ENCODE peak calls at places on chromosomes 7 and 10, in four cellular contexts. K, I, F and W are unnamed samples.

GRCh38 chr10:83371696-83372490 is 767.4 kb upstream of the GHITM start:
- DNase-seq in K (no peak), I (no peak), F (no peak), W (no peak)

GRCh38 chr10:129877773-129878371 is 86.2 kb downstream of the EBF3 start:
- DNase-seq in K (peak), I (no peak), F (peak), W (no peak)

GRCh38 chr7:92916751-92917369 is 80.5 kb upstream of the CDK6 start:
- DNase-seq in K (peak), I (peak), F (peak), W (no peak)

GRCh38 chr10:78910886-78911285 is 157.9 kb upstream of the ZMIZ1 start:
- DNase-seq in K (no peak), I (no peak), F (no peak), W (no peak)

GRCh38 chr7:45686441-45687184 is 112.4 kb downstream of the ADCY1 start:
- DNase-seq in K (no peak), I (no peak), F (no peak), W (no peak)

GRCh38 chr10:130729876-130730275 is 581.6 kb downstream of the TCERG1L start:
- DNase-seq in K (no peak), I (no peak), F (no peak), W (no peak)

GRCh38 chr7:153193144-153193595 is 433.6 kb downstream of the ACTR3B start:
- DNase-seq in K (peak), I (no peak), F (no peak), W (no peak)

GRCh38 chr10:93435621-93436385 is 46.3 kb downstream of the MYOF start:
- DNase-seq in K (no peak), I (no peak), F (peak), W (no peak)

GRCh38 chr10:23047201-23048050 is 48.0 kb upstream of the MSRB2 start:
- DNase-seq in K (no peak), I (no peak), F (peak), W (no peak)

GRCh38 chr7:136685506-136685905 is 182.9 kb upstream of the CHRM2 start:
- DNase-seq in K (no peak), I (no peak), F (no peak), W (no peak)

GRCh38 chr10:127850944-127851343 is 41.8 kb downstream of the CLRN3 start:
- DNase-seq in K (no peak), I (no peak), F (no peak), W (no peak)

GRCh38 chr10:127852456-127852855 is 40.3 kb downstream of the CLRN3 start:
- DNase-seq in K (no peak), I (no peak), F (no peak), W (no peak)

GRCh38 chr10:127853868-127854768 is 38.6 kb downstream of the CLRN3 start:
- DNase-seq in K (peak), I (peak), F (peak), W (peak)

GRCh38 chr10:127849896-127850295 is 42.8 kb downstream of the CLRN3 start:
- DNase-seq in K (no peak), I (no peak), F (no peak), W (no peak)

DNA sequence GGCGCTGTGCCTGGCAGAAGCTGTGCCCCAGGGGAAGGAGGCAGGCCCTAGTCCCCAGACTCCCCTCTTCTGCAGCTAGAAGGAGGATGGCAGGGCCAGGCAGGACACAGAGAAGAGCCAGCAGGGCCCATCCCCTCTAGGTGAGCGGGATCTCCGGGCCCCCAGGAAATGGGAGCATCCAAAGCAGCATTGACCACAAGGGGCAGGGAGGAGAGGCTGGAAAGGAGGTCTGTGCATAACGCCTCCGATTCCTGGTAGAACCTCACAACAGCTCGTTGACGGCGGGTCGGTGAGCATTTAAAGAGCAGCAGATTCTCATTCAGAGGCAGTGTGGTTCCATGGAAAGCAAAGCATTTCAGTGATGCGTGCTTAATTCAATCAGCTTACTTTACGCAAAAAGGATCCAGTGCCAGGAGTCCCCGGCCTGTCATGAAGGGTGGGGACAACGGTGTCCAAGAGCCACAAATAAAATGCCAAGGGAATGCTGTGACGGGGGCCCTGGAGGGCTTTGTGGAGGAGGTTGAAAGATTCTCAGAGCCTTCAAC is 41.0 kb downstream of the CLRN3 start:
- DNase-seq in K (no peak), I (no peak), F (no peak), W (no peak)
- TF ChIP-seq CTCF in K (no peak), I (no peak), F (no peak), W (no peak)

DNA sequence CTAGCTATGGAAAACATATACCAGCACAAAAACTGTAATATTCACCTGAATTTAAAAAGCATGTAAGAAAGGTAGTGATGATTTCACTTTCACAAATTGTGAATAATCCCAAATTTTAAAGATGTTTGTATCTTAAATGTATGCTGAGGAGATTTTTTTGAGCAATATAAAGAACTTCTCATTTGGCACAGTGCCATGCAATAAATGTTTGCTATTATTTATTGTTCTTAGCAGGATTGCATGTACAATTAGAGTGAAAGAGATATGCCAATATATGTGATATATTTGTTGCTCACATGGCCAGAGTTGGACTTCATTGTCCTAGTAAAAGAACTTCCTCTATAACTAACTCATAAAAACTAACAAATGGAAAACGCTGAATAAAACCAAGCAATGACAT is 895.1 kb upstream of the KCND2 start:
- DNase-seq in K (no peak), I (no peak), F (no peak), W (no peak)
- TF ChIP-seq CTCF in K (no peak), I (no peak), F (no peak), W (no peak)

GRCh38 chr10:67141300-67141699 is 215.5 kb downstream of the LRRTM3 start:
- DNase-seq in K (no peak), I (no peak), F (no peak), W (no peak)
- TF ChIP-seq CTCF in K (no peak), I (no peak), F (no peak), W (no peak)

DNA sequence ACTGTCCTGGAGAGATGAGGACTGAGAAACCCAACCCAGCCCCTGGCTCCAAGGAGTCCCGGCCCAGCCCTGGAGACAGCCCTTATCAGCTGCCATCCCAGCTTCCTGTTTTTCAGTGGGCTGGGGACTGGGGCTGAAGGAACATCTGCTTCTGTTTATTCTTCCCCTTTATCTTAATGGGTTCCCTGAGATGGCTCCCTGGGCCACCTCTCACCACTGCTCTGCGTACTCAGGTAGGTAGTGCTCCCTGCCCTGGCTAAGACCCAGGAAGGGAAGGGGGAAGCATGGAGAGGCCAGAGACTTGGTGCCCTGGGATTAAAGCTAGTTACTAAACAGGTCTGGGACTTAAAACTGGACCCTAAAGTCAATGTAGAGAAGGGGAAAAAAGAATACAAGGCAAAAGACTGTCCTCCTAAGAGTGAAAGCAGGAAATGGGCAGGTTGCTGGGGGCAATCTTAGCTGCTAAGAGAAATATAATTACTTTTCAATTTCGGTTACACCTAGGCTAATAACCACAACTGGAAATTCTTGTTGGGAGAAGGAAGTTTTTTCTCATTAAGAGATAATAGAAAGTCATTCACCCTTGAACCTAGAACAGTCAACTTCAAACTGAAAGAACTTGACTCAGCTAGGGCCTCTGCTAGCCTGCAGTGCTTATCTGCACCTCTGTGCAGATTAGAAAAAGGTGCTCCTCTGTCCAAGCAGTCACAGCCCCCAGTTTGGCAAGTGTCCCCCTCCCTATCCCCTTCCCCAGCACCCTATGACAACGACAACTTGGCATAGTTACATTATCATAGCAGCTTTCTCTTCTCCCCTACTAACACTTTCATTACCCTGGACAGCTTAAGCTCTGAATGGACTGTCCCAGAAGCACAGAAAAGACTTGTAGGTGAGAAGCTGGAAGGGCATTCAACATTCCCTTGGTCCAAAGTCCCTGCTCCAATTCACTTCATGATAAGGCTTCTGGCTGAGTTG is 65.6 kb upstream of the KDM7A start:
- DNase-seq in K (no peak), I (no peak), F (no peak), W (no peak)
- TF ChIP-seq CTCF in K (no peak), I (no peak), F (no peak), W (no peak)